ENCODE peak calls at places on chromosomes 3 and 15, in ten cellular contexts. G is stimulated activated CD4-positive, alpha-beta T cell treated with anti-CD3 and anti-CD28 coated beads, Interleukin-4, amount 100 ng/mL, for 24 hours; Y is cardiac fibroblast; D is anterior cingulate cortex; U is ACHN; W is globus pallidus; O is foreskin fibroblast; E is stimulated activated naive CD8-positive, alpha-beta T cell treated with anti-CD3 and anti-CD28 coated beads, Interleukin-15, amount 100 ng/mL, for 72 hours; K is AG10803; J is endodermal cell. S is an unnamed sample.

GRCh38 chr3:107271787-107272387 is 105.4 kb upstream of the CCDC54 start:
- DNase-seq in G (no peak), Y (peak; percentile 58), D (no peak), U (peak; percentile 62), W (peak; percentile 78), O (peak; percentile 26), E (no peak), K (peak; percentile 62), J (no peak), S (peak; percentile 18)

GRCh38 chr15:44676676-44677075 is 13.2 kb upstream of the SPG11 start:
- DNase-seq in G (peak; percentile 41), Y (no peak), D (no peak), U (no peak), W (no peak), O (no peak), E (no peak), K (no peak), J (no peak), S (no peak)

GRCh38 chr15:65245096-65245849 is 34.0 kb upstream of the CILP start:
- DNase-seq in G (no peak), Y (peak; percentile 68), D (no peak), U (no peak), W (no peak), O (peak; percentile 77), E (no peak), K (peak; percentile 44), J (no peak), S (no peak)

GRCh38 chr3:62323241-62323640 is 50.1 kb downstream of the FEZF2 start:
- DNase-seq in G (no peak), Y (no peak), D (no peak), U (no peak), W (no peak), O (no peak), E (no peak), K (no peak), J (no peak), S (no peak)

GRCh38 chr3:123328851-123329635 is 119.8 kb downstream of the ADCY5 start:
- DNase-seq in G (peak; percentile 75), Y (peak; percentile 67), D (peak; percentile 65), U (peak; percentile 56), W (peak; percentile 74), O (peak; percentile 40), E (peak; percentile 78), K (peak; percentile 35), J (peak; percentile 95), S (peak; percentile 48)

GRCh38 chr15:70722266-70723123 is 40.9 kb downstream of the UACA start:
- DNase-seq in G (no peak), Y (peak; percentile 86), D (no peak), U (peak; percentile 62), W (peak; percentile 57), O (no peak), E (no peak), K (peak; percentile 77), J (no peak), S (no peak)

GRCh38 chr15:56871180-56871579 is 47.3 kb upstream of the TCF12 start:
- DNase-seq in G (no peak), Y (peak; percentile 77), D (no peak), U (peak; percentile 65), W (no peak), O (peak; percentile 63), E (no peak), K (peak; percentile 85), J (no peak), S (no peak)

GRCh38 chr3:154971771-154972326 is 108.3 kb upstream of the MME start:
- DNase-seq in G (no peak), Y (peak; percentile 79), D (no peak), U (no peak), W (no peak), O (peak; percentile 81), E (no peak), K (peak; percentile 95), J (no peak), S (no peak)

GRCh38 chr3:32522682-32523081 is 20.0 kb upstream of the CMTM6 start:
- DNase-seq in G (no peak), Y (peak; percentile 67), D (no peak), U (no peak), W (no peak), O (no peak), E (no peak), K (no peak), J (no peak), S (no peak)

GRCh38 chr3:10505791-10506585 is 602 bp upstream of the ATP2B2 start:
- DNase-seq in G (no peak), Y (no peak), D (no peak), U (no peak), W (no peak), O (no peak), E (no peak), K (no peak), J (no peak), S (no peak)

GRCh38 chr3:166304509-166305063 is 467.4 kb upstream of the BCHE start:
- DNase-seq in G (no peak), Y (no peak), D (no peak), U (no peak), W (no peak), O (no peak), E (no peak), K (no peak), J (no peak), S (no peak)

GRCh38 chr15:55277116-55277564 is 12.5 kb downstream of the RAB27A start:
- DNase-seq in G (peak; percentile 63), Y (no peak), D (no peak), U (no peak), W (no peak), O (no peak), E (peak; percentile 61), K (no peak), J (no peak), S (no peak)

GRCh38 chr15:37111427-37111717 is 11.0 kb upstream of the MEIS2 start:
- DNase-seq in G (no peak), Y (no peak), D (no peak), U (no peak), W (no peak), O (no peak), E (no peak), K (no peak), J (no peak), S (no peak)

GRCh38 chr15:101131489-101132389 is 120.1 kb downstream of the CHSY1 start:
- DNase-seq in G (no peak), Y (no peak), D (no peak), U (no peak), W (no peak), O (no peak), E (no peak), K (no peak), J (peak; percentile 33), S (no peak)

GRCh38 chr15:62783303-62783957 is 259.1 kb upstream of the TPM1 start:
- DNase-seq in G (no peak), Y (peak; percentile 66), D (no peak), U (peak; percentile 14), W (no peak), O (peak; percentile 83), E (no peak), K (peak; percentile 89), J (no peak), S (no peak)

GRCh38 chr3:112129925-112130637 is 3.0 kb downstream of the GCSAM start:
- DNase-seq in G (no peak), Y (no peak), D (no peak), U (no peak), W (no peak), O (no peak), E (no peak), K (no peak), J (no peak), S (no peak)

GRCh38 chr15:41512512-41513281 is 930 bp downstream of the LTK start:
- DNase-seq in G (no peak), Y (no peak), D (no peak), U (no peak), W (no peak), O (no peak), E (no peak), K (no peak), J (no peak), S (no peak)

GRCh38 chr3:62093025-62093424 is 280.3 kb downstream of the FEZF2 start:
- DNase-seq in G (no peak), Y (no peak), D (no peak), U (no peak), W (no peak), O (no peak), E (no peak), K (no peak), J (no peak), S (no peak)

GRCh38 chr3:48685603-48686511 is at the start of gene NCKIPSD:
- DNase-seq in G (peak; percentile 91), Y (peak; percentile 84), D (peak; percentile 71), U (peak; percentile 81), W (peak; percentile 81), O (peak; percentile 78), E (peak; percentile 93), K (peak; percentile 72), J (peak; percentile 96), S (peak; percentile 79)

GRCh38 chr15:30985081-30985531 is 6.3 kb downstream of the MTMR10 start:
- DNase-seq in G (no peak), Y (peak; percentile 65), D (peak; percentile 8), U (peak; percentile 32), W (peak; percentile 75), O (peak; percentile 35), E (no peak), K (peak; percentile 59), J (no peak), S (no peak)

GRCh38 chr3:184465883-184466412 is 86.1 kb downstream of the CHRD start:
- DNase-seq in G (no peak), Y (no peak), D (no peak), U (no peak), W (no peak), O (no peak), E (no peak), K (no peak), J (no peak), S (no peak)

GRCh38 chr3:171862993-171863521 is 19.9 kb downstream of the TMEM212 start:
- DNase-seq in G (no peak), Y (peak; percentile 77), D (no peak), U (no peak), W (no peak), O (no peak), E (no peak), K (peak; percentile 79), J (peak; percentile 68), S (no peak)

GRCh38 chr3:48034000-48034516 is 17.8 kb upstream of the MAP4 start:
- DNase-seq in G (no peak), Y (peak; percentile 73), D (no peak), U (peak; percentile 61), W (peak; percentile 75), O (peak; percentile 65), E (no peak), K (peak; percentile 75), J (no peak), S (no peak)

GRCh38 chr3:133940536-133940935 is 44.9 kb upstream of the RAB6B start:
- DNase-seq in G (no peak), Y (no peak), D (no peak), U (no peak), W (no peak), O (no peak), E (no peak), K (no peak), J (no peak), S (no peak)

GRCh38 chr3:131091768-131092167 is 65.1 kb downstream of the NEK11 start:
- DNase-seq in G (no peak), Y (no peak), D (no peak), U (no peak), W (no peak), O (no peak), E (no peak), K (peak; percentile 26), J (peak; percentile 49), S (no peak)

GRCh38 chr3:71570453-71571038 is 13.0 kb downstream of the FOXP1 start:
- DNase-seq in G (no peak), Y (no peak), D (no peak), U (no peak), W (no peak), O (no peak), E (no peak), K (peak; percentile 68), J (no peak), S (no peak)

GRCh38 chr3:32340039-32340438 is 51.6 kb upstream of the CMTM7 start:
- DNase-seq in G (peak; percentile 22), Y (peak; percentile 71), D (no peak), U (peak; percentile 55), W (peak; percentile 9), O (peak; percentile 17), E (peak; percentile 20), K (peak; percentile 7), J (peak; percentile 73), S (no peak)

GRCh38 chr3:106826861-106827311 is 550.4 kb upstream of the CCDC54 start:
- DNase-seq in G (no peak), Y (peak; percentile 70), D (no peak), U (no peak), W (no peak), O (no peak), E (no peak), K (no peak), J (no peak), S (no peak)